ENCODE peak calls at places on chromosomes 3 and 15, in five cellular contexts. X is naive thymus-derived CD4-positive, alpha-beta T cell; B is NCI-H1694; Q is activated CD4-positive, alpha-beta T cell treated with anti-CD3 and anti-CD28 coated beads, Interleukin-2, amount 50 U/mL, for 1 hour; Y is fibroblast of villous mesenchyme. E is an unnamed sample.

GRCh38 chr3:194313642-194314430 is 37.3 kb downstream of the CPN2 start:
- DNase-seq in X (no peak), B (peak), Q (no peak), Y (no peak), E (no peak)

GRCh38 chr3:81242871-81243270 is 518.6 kb downstream of the GBE1 start:
- DNase-seq in X (no peak), B (peak), Q (no peak), Y (peak), E (no peak)

GRCh38 chr3:62174116-62174515 is 199.2 kb downstream of the FEZF2 start:
- DNase-seq in X (no peak), B (no peak), Q (no peak), Y (no peak), E (no peak)

GRCh38 chr3:13104511-13104910 is 31.3 kb upstream of the IQSEC1 start:
- DNase-seq in X (no peak), B (no peak), Q (no peak), Y (no peak), E (no peak)

GRCh38 chr15:36313021-36313420 is 266.4 kb upstream of the CDIN1 start:
- DNase-seq in X (no peak), B (no peak), Q (no peak), Y (no peak), E (no peak)

GRCh38 chr3:8519156-8519555 is 17.5 kb downstream of the LMCD1 start:
- DNase-seq in X (no peak), B (no peak), Q (no peak), Y (peak), E (no peak)

GRCh38 chr15:22838292-22839042 is at the start of gene NIPA2:
- DNase-seq in X (peak), B (peak), Q (peak), Y (peak), E (peak)

GRCh38 chr3:90221900-90222299 is 1114.5 kb downstream of the EPHA3 start:
- DNase-seq in X (no peak), B (no peak), Q (no peak), Y (no peak), E (no peak)

GRCh38 chr3:196996454-196997265 is 28.0 kb upstream of the PIGZ start:
- DNase-seq in X (no peak), B (no peak), Q (no peak), Y (no peak), E (no peak)

GRCh38 chr15:51114437-51115119 is 19.9 kb upstream of the TNFAIP8L3 start:
- DNase-seq in X (no peak), B (no peak), Q (no peak), Y (no peak), E (no peak)

GRCh38 chr3:137071104-137071503 is 113.3 kb downstream of the IL20RB start:
- DNase-seq in X (no peak), B (no peak), Q (no peak), Y (no peak), E (no peak)

GRCh38 chr3:126924458-126924857 is 58.5 kb upstream of the PLXNA1 start:
- DNase-seq in X (no peak), B (no peak), Q (no peak), Y (peak), E (no peak)

GRCh38 chr3:32595318-32595717 is 24.7 kb upstream of the DYNC1LI1 start:
- DNase-seq in X (no peak), B (no peak), Q (no peak), Y (no peak), E (no peak)

GRCh38 chr3:8733332-8734094 is at the start of gene CAV3:
- DNase-seq in X (no peak), B (no peak), Q (no peak), Y (no peak), E (no peak)

GRCh38 chr15:95485367-95485766 is 845.1 kb upstream of the NR2F2 start:
- DNase-seq in X (no peak), B (no peak), Q (no peak), Y (no peak), E (no peak)

GRCh38 chr3:16838561-16838960 is 46.2 kb upstream of the PLCL2 start:
- DNase-seq in X (no peak), B (peak), Q (no peak), Y (no peak), E (no peak)

GRCh38 chr3:131283862-131284261 is 97.7 kb upstream of the NUDT16 start:
- DNase-seq in X (no peak), B (no peak), Q (no peak), Y (no peak), E (no peak)

GRCh38 chr3:99176169-99176964 is 274.9 kb upstream of the DCBLD2 start:
- DNase-seq in X (no peak), B (no peak), Q (no peak), Y (peak), E (no peak)

GRCh38 chr3:95715137-95715536 is 1099.3 kb upstream of the EPHA6 start:
- DNase-seq in X (no peak), B (no peak), Q (no peak), Y (no peak), E (no peak)

GRCh38 chr3:56136514-56136913 is 331.8 kb downstream of the ERC2 start:
- DNase-seq in X (no peak), B (no peak), Q (no peak), Y (no peak), E (no peak)

GRCh38 chr3:81300324-81300927 is 461.0 kb downstream of the GBE1 start:
- DNase-seq in X (no peak), B (no peak), Q (no peak), Y (peak), E (no peak)

GRCh38 chr3:128485283-128486156 is 7.5 kb downstream of the GATA2 start:
- DNase-seq in X (no peak), B (no peak), Q (no peak), Y (no peak), E (no peak)